ENCODE peak calls at places on chromosomes 1 and 21, in nine cellular contexts. M is prostate gland; O is activated CD8-positive, alpha-beta T cell treated with anti-CD3 and anti-CD28 coated beads for 36 hours; W is H9; P is tibial nerve; L is GM06990; T is GM12865; S is neural crest cell; Z is tibial artery. X is an unnamed sample.

GRCh38 chr1:99137546-99138206 is 126.6 kb upstream of the PLPPR4 start:
- DNase-seq in M (no peak), O (no peak), W (no peak), P (no peak), L (no peak), T (no peak), S (no peak), Z (no peak), X (no peak)

GRCh38 chr1:231828182-231828920 is 201.8 kb downstream of the DISC1 start:
- DNase-seq in M (no peak), O (no peak), W (no peak), P (no peak), L (no peak), T (no peak), S (no peak), Z (no peak), X (no peak)

GRCh38 chr1:149917590-149918144 is at the start of gene SV2A:
- DNase-seq in M (peak; percentile 23), O (peak; percentile 66), W (peak; percentile 86), P (no peak), L (peak; percentile 42), T (no peak), S (peak; percentile 33), Z (peak; percentile 67), X (peak; percentile 29)

GRCh38 chr1:184567648-184568047 is 180.8 kb downstream of the C1orf21 start:
- DNase-seq in M (no peak), O (no peak), W (no peak), P (no peak), L (no peak), T (peak; percentile 52), S (no peak), Z (no peak), X (no peak)

GRCh38 chr1:19122668-19123067 is 87.4 kb downstream of the UBR4 start:
- DNase-seq in M (no peak), O (no peak), W (no peak), P (no peak), L (no peak), T (no peak), S (no peak), Z (no peak), X (no peak)

GRCh38 chr1:81760487-81761097 is 40.1 kb upstream of the ADGRL2 start:
- DNase-seq in M (no peak), O (no peak), W (no peak), P (no peak), L (no peak), T (peak; percentile 17), S (no peak), Z (no peak), X (no peak)

GRCh38 chr1:13577846-13578245 is 5.8 kb upstream of the PDPN start:
- DNase-seq in M (no peak), O (no peak), W (no peak), P (no peak), L (no peak), T (no peak), S (no peak), Z (no peak), X (no peak)

GRCh38 chr1:17544951-17545350 is 5.5 kb downstream of the ARHGEF10L start:
- DNase-seq in M (no peak), O (no peak), W (no peak), P (no peak), L (no peak), T (no peak), S (no peak), Z (no peak), X (no peak)

GRCh38 chr1:186605762-186606350 is 74.4 kb downstream of the PTGS2 start:
- DNase-seq in M (no peak), O (peak; percentile 46), W (peak; percentile 79), P (peak; percentile 7), L (peak; percentile 30), T (peak; percentile 77), S (peak; percentile 24), Z (peak; percentile 32), X (peak; percentile 58)

GRCh38 chr1:7218210-7218832 is 433.1 kb downstream of the CAMTA1 start:
- DNase-seq in M (no peak), O (peak; percentile 55), W (peak; percentile 60), P (peak; percentile 24), L (no peak), T (peak; percentile 41), S (peak; percentile 42), Z (no peak), X (peak; percentile 61)
- TF ChIP-seq CTCF in M (peak; percentile 62), O (peak; percentile 80), W (peak; percentile 89), P (peak; percentile 31), L (peak; percentile 78), T (peak; percentile 62), S (peak; percentile 83), Z (peak; percentile 52), X (peak; percentile 85)

GRCh38 chr1:155913969-155914757 is 3.0 kb upstream of the RIT1 start:
- DNase-seq in M (no peak), O (no peak), W (no peak), P (no peak), L (no peak), T (no peak), S (no peak), Z (no peak), X (no peak)

GRCh38 chr1:155909894-155910293 is 1.3 kb downstream of the RIT1 start:
- DNase-seq in M (peak; percentile 49), O (no peak), W (no peak), P (no peak), L (no peak), T (no peak), S (no peak), Z (peak; percentile 25), X (no peak)

GRCh38 chr1:155912056-155912536 is 947 bp upstream of the RIT1 start:
- DNase-seq in M (no peak), O (no peak), W (peak; percentile 43), P (no peak), L (peak; percentile 14), T (no peak), S (no peak), Z (no peak), X (no peak)

GRCh38 chr1:155910621-155911121 is 478 bp downstream of the RIT1 start:
- DNase-seq in M (peak; percentile 10), O (peak; percentile 27), W (peak; percentile 44), P (no peak), L (peak; percentile 20), T (peak; percentile 49), S (peak; percentile 8), Z (peak; percentile 33), X (peak; percentile 6)

GRCh38 chr1:155911156-155912055 is at the start of gene RIT1:
- DNase-seq in M (peak; percentile 81), O (peak; percentile 92), W (peak; percentile 91), P (peak; percentile 84), L (peak; percentile 90), T (peak; percentile 92), S (peak; percentile 73), Z (peak; percentile 89), X (peak; percentile 84)
- TF ChIP-seq CTCF in M (peak; percentile 51), O (peak; percentile 9), W (no peak), P (peak; percentile 25), L (no peak), T (no peak), S (peak; percentile 38), Z (peak; percentile 24), X (no peak)

GRCh38 chr1:114594046-114594445 is 12.6 kb upstream of the BCAS2 start:
- DNase-seq in M (no peak), O (no peak), W (no peak), P (no peak), L (no peak), T (no peak), S (no peak), Z (no peak), X (no peak)
- TF ChIP-seq CTCF in M (no peak), O (no peak), W (no peak), P (no peak), L (no peak), T (no peak), S (no peak), Z (no peak), X (no peak)

GRCh38 chr1:114081145-114082046 is 72.3 kb downstream of the SYT6 start:
- DNase-seq in M (no peak), O (no peak), W (no peak), P (no peak), L (no peak), T (no peak), S (no peak), Z (peak; percentile 48), X (no peak)

GRCh38 chr1:114080511-114081144 is 73.0 kb downstream of the SYT6 start:
- DNase-seq in M (no peak), O (no peak), W (no peak), P (no peak), L (no peak), T (no peak), S (no peak), Z (no peak), X (no peak)

GRCh38 chr1:114083186-114083585 is 70.5 kb downstream of the SYT6 start:
- DNase-seq in M (no peak), O (no peak), W (no peak), P (no peak), L (no peak), T (no peak), S (no peak), Z (no peak), X (no peak)

GRCh38 chr1:114079596-114080190 is 74.0 kb downstream of the SYT6 start:
- DNase-seq in M (no peak), O (no peak), W (no peak), P (no peak), L (no peak), T (no peak), S (no peak), Z (no peak), X (no peak)

GRCh38 chr1:114082047-114082630 is 71.5 kb downstream of the SYT6 start:
- DNase-seq in M (no peak), O (no peak), W (no peak), P (no peak), L (no peak), T (no peak), S (no peak), Z (no peak), X (no peak)
- TF ChIP-seq CTCF in M (no peak), O (no peak), W (no peak), P (no peak), L (no peak), T (no peak), S (no peak), Z (no peak), X (no peak)

GRCh38 chr21:42862774-42863503 is 16.4 kb downstream of the WDR4 start:
- DNase-seq in M (no peak), O (no peak), W (peak; percentile 69), P (no peak), L (no peak), T (no peak), S (no peak), Z (no peak), X (no peak)
- TF ChIP-seq CTCF in M (no peak), O (no peak), W (peak; percentile 61), P (no peak), L (no peak), T (no peak), S (no peak), Z (no peak), X (no peak)